ENCODE peak calls at places on chromosomes 4 and X, in six cellular contexts. One of them, this sample, is unnamed.

GRCh38 chr4:13484749-13485345 is 707 bp upstream of the RAB28 start:
- DNase-seq in ovary: no peak
- DNase-seq in Calu3: no peak
- DNase-seq in hepatocyte: peak
- DNase-seq in cardiac muscle cell: peak
- DNase-seq in endothelial cell: no peak
- DNase-seq in this sample: no peak

GRCh38 chr4:152248347-152248746 is 287.5 kb downstream of the FBXW7 start:
- DNase-seq in ovary: no peak
- DNase-seq in endothelial cell: no peak
- DNase-seq in hepatocyte: no peak
- DNase-seq in cardiac muscle cell: no peak
- DNase-seq in Calu3: no peak
- DNase-seq in this sample: no peak

GRCh38 chrX:118448273-118448783 is 47.3 kb upstream of the DOCK11 start:
- DNase-seq in hepatocyte: no peak
- DNase-seq in endothelial cell: no peak
- DNase-seq in ovary: no peak
- DNase-seq in Calu3: no peak
- DNase-seq in cardiac muscle cell: no peak
- DNase-seq in this sample: no peak

GRCh38 chrX:19576742-19577141 is 61.4 kb upstream of the MAP3K15 start:
- DNase-seq in Calu3: no peak
- DNase-seq in hepatocyte: no peak
- DNase-seq in ovary: no peak
- DNase-seq in cardiac muscle cell: no peak
- DNase-seq in endothelial cell: no peak
- DNase-seq in this sample: no peak

GRCh38 chr4:109921384-109921808 is 8.7 kb downstream of the EGF start:
- DNase-seq in endothelial cell: no peak
- DNase-seq in ovary: no peak
- DNase-seq in cardiac muscle cell: peak
- DNase-seq in Calu3: no peak
- DNase-seq in hepatocyte: peak
- DNase-seq in this sample: no peak

GRCh38 chr4:152807294-152807829 is 27.6 kb downstream of the ARFIP1 start:
- DNase-seq in hepatocyte: no peak
- DNase-seq in endothelial cell: no peak
- DNase-seq in Calu3: no peak
- DNase-seq in ovary: no peak
- DNase-seq in cardiac muscle cell: peak
- DNase-seq in this sample: no peak

GRCh38 chr4:8705161-8706145 is 112.9 kb downstream of the CPZ start:
- DNase-seq in Calu3: no peak
- DNase-seq in cardiac muscle cell: no peak
- DNase-seq in ovary: no peak
- DNase-seq in endothelial cell: no peak
- DNase-seq in hepatocyte: no peak
- DNase-seq in this sample: no peak

GRCh38 chr4:121266982-121267381 is 102.9 kb upstream of the TNIP3 start:
- DNase-seq in hepatocyte: no peak
- DNase-seq in Calu3: no peak
- DNase-seq in cardiac muscle cell: no peak
- DNase-seq in endothelial cell: no peak
- DNase-seq in ovary: no peak
- DNase-seq in this sample: no peak

DNA sequence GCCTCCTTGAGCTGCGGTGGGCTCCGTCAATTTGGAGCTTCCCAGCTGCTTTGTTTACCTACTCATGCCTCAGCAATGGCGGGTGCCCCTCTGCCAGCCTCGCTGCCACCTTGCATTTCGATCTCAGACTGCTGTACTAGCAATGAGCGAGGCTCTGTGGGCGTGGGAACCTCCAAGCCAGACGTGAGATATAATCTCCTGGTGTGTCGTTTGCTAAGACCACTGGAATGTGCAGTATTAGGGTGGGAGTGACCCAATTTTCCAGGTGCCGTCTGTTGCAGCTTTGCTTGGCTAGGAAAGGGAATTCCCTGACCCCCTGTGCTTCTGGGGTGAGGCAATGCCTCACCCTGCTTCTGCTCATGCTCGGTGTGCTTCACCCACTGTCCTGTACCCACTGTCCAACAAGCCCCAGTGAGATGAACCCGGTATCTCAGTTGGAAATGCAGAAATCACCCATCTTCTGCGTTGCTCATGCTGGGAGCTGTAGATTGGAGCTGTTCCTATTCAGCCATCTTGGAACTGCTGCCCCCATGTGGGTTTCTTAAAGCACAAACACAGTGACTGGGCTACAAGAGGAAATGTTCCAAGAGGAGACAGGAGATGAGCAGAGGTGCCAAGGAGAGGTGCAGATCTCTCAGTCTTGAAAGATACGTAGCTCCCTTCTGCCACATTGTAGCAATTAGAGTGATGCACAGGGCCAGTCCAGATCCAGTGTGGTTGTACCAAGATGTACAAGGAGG is 193.0 kb upstream of the IGFBP7 start:
- DNase-seq in endothelial cell: no peak
- DNase-seq in hepatocyte: no peak
- DNase-seq in Calu3: no peak
- DNase-seq in ovary: no peak
- DNase-seq in cardiac muscle cell: peak
- DNase-seq in this sample: no peak
- TF ChIP-seq CTCF in endothelial cell: no peak
- TF ChIP-seq CTCF in hepatocyte: peak
- TF ChIP-seq CTCF in Calu3: no peak
- TF ChIP-seq CTCF in ovary: no peak
- TF ChIP-seq CTCF in cardiac muscle cell: no peak
- TF ChIP-seq CTCF in this sample: no peak

GRCh38 chr4:181944527-181944926 is 298.7 kb upstream of the TENM3 start:
- DNase-seq in endothelial cell: no peak
- DNase-seq in Calu3: no peak
- DNase-seq in cardiac muscle cell: no peak
- DNase-seq in ovary: no peak
- DNase-seq in hepatocyte: no peak
- DNase-seq in this sample: no peak

GRCh38 chr4:181938641-181939040 is 304.6 kb upstream of the TENM3 start:
- DNase-seq in hepatocyte: no peak
- DNase-seq in ovary: no peak
- DNase-seq in Calu3: no peak
- DNase-seq in endothelial cell: no peak
- DNase-seq in cardiac muscle cell: no peak
- DNase-seq in this sample: no peak

GRCh38 chr4:181933471-181933870 is 309.7 kb upstream of the TENM3 start:
- DNase-seq in ovary: no peak
- DNase-seq in Calu3: no peak
- DNase-seq in endothelial cell: no peak
- DNase-seq in hepatocyte: no peak
- DNase-seq in cardiac muscle cell: no peak
- DNase-seq in this sample: no peak

GRCh38 chr4:181939199-181939945 is 303.8 kb upstream of the TENM3 start:
- DNase-seq in cardiac muscle cell: peak
- DNase-seq in ovary: no peak
- DNase-seq in hepatocyte: peak
- DNase-seq in endothelial cell: no peak
- DNase-seq in Calu3: no peak
- DNase-seq in this sample: no peak
- TF ChIP-seq CTCF in cardiac muscle cell: peak
- TF ChIP-seq CTCF in ovary: no peak
- TF ChIP-seq CTCF in hepatocyte: no peak
- TF ChIP-seq CTCF in endothelial cell: no peak
- TF ChIP-seq CTCF in Calu3: no peak
- TF ChIP-seq CTCF in this sample: no peak

GRCh38 chrX:148135738-148136137 is 154.6 kb downstream of the FMR1NB start:
- DNase-seq in endothelial cell: no peak
- DNase-seq in cardiac muscle cell: peak
- DNase-seq in ovary: no peak
- DNase-seq in Calu3: no peak
- DNase-seq in hepatocyte: no peak
- DNase-seq in this sample: no peak

GRCh38 chrX:148134578-148134977 is 153.4 kb downstream of the FMR1NB start:
- DNase-seq in ovary: no peak
- DNase-seq in hepatocyte: no peak
- DNase-seq in endothelial cell: no peak
- DNase-seq in cardiac muscle cell: no peak
- DNase-seq in Calu3: no peak
- DNase-seq in this sample: no peak

DNA sequence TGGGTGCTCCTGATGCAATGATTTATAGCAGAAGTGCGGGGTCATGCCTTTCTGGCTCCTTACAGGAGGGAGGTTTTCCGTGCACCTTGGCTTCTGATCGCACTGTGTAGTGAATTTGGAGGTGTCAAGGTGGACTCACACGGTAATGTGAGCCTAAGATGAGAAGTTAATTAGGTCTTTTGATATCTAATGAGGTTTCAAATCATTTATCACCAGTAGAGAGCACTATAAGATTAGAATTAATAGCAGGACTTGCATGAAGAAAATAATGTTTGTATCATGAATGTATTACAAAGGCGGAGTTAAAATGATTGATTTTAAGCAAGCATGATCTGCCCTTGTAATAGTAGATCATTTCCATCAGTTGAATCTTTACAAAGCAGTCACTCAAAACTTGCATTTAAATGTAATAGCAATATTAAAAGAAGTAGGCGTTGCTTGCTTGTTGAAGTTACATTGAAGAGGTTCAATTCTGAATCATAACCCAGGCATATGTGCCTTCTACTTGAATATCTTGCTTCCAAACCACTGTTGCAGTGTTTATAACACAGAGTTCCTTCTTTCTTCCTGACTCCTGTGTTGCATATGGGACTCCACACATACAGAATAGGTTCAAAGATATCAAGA is 152.1 kb downstream of the FMR1NB start:
- DNase-seq in ovary: no peak
- DNase-seq in cardiac muscle cell: peak
- DNase-seq in Calu3: no peak
- DNase-seq in hepatocyte: no peak
- DNase-seq in endothelial cell: no peak
- DNase-seq in this sample: no peak
- TF ChIP-seq CTCF in ovary: no peak
- TF ChIP-seq CTCF in cardiac muscle cell: no peak
- TF ChIP-seq CTCF in Calu3: no peak
- TF ChIP-seq CTCF in hepatocyte: peak
- TF ChIP-seq CTCF in endothelial cell: no peak
- TF ChIP-seq CTCF in this sample: no peak

DNA sequence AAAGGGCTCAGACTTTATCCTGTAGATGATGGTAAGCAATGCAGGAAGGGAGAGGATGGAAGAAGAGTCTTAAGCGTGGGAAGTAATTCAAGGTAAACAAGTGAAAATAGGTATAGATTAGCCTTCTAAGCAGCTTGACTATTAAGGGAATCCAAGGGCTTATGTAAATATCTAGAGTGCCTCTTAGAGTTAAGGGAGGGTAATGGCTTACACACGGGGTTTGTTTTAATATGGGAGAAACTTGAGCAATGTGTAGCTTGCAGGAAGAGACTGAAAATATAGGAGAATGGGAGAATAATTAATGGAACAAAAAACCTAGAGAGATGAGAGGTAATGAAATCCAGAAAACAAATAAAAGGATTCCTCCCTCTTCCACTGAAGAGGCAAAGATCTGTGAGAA is 12.8 kb upstream of the SAP30 start:
- DNase-seq in endothelial cell: no peak
- DNase-seq in hepatocyte: no peak
- DNase-seq in Calu3: no peak
- DNase-seq in cardiac muscle cell: no peak
- DNase-seq in ovary: no peak
- DNase-seq in this sample: no peak
- TF ChIP-seq CTCF in endothelial cell: no peak
- TF ChIP-seq CTCF in hepatocyte: no peak
- TF ChIP-seq CTCF in Calu3: no peak
- TF ChIP-seq CTCF in cardiac muscle cell: no peak
- TF ChIP-seq CTCF in ovary: no peak
- TF ChIP-seq CTCF in this sample: no peak

GRCh38 chrX:68822641-68823410 is 6.0 kb upstream of the EFNB1 start:
- DNase-seq in Calu3: peak
- DNase-seq in ovary: peak
- DNase-seq in endothelial cell: peak
- DNase-seq in hepatocyte: peak
- DNase-seq in cardiac muscle cell: peak
- DNase-seq in this sample: peak
- TF ChIP-seq CTCF in Calu3: peak
- TF ChIP-seq CTCF in ovary: peak
- TF ChIP-seq CTCF in endothelial cell: no peak
- TF ChIP-seq CTCF in hepatocyte: peak
- TF ChIP-seq CTCF in cardiac muscle cell: peak
- TF ChIP-seq CTCF in this sample: no peak

GRCh38 chrX:30504309-30504708 is 73.3 kb downstream of the TASL start:
- DNase-seq in hepatocyte: peak
- DNase-seq in endothelial cell: no peak
- DNase-seq in cardiac muscle cell: peak
- DNase-seq in ovary: no peak
- DNase-seq in Calu3: no peak
- DNase-seq in this sample: no peak
- TF ChIP-seq CTCF in hepatocyte: peak
- TF ChIP-seq CTCF in endothelial cell: peak
- TF ChIP-seq CTCF in cardiac muscle cell: peak
- TF ChIP-seq CTCF in ovary: no peak
- TF ChIP-seq CTCF in Calu3: no peak
- TF ChIP-seq CTCF in this sample: peak

GRCh38 chrX:24151513-24151912 is 2.0 kb downstream of the ZFX start:
- DNase-seq in endothelial cell: no peak
- DNase-seq in cardiac muscle cell: no peak
- DNase-seq in Calu3: no peak
- DNase-seq in hepatocyte: no peak
- DNase-seq in ovary: no peak
- DNase-seq in this sample: no peak

GRCh38 chrX:24149346-24150050 is at the start of gene ZFX:
- DNase-seq in hepatocyte: peak
- DNase-seq in cardiac muscle cell: peak
- DNase-seq in Calu3: peak
- DNase-seq in endothelial cell: peak
- DNase-seq in ovary: peak
- DNase-seq in this sample: peak

GRCh38 chrX:24148535-24149345 is 789 bp upstream of the ZFX start:
- DNase-seq in ovary: peak
- DNase-seq in Calu3: no peak
- DNase-seq in endothelial cell: no peak
- DNase-seq in hepatocyte: peak
- DNase-seq in cardiac muscle cell: peak
- DNase-seq in this sample: no peak

GRCh38 chrX:24148118-24148517 is 1.4 kb upstream of the ZFX start:
- DNase-seq in cardiac muscle cell: no peak
- DNase-seq in hepatocyte: no peak
- DNase-seq in endothelial cell: no peak
- DNase-seq in Calu3: no peak
- DNase-seq in ovary: no peak
- DNase-seq in this sample: no peak

GRCh38 chrX:24150051-24150790 is 692 bp downstream of the ZFX start:
- DNase-seq in ovary: peak
- DNase-seq in hepatocyte: peak
- DNase-seq in Calu3: peak
- DNase-seq in cardiac muscle cell: peak
- DNase-seq in endothelial cell: peak
- DNase-seq in this sample: peak
- TF ChIP-seq CTCF in ovary: peak
- TF ChIP-seq CTCF in hepatocyte: peak
- TF ChIP-seq CTCF in Calu3: peak
- TF ChIP-seq CTCF in cardiac muscle cell: peak
- TF ChIP-seq CTCF in endothelial cell: peak
- TF ChIP-seq CTCF in this sample: peak

DNA sequence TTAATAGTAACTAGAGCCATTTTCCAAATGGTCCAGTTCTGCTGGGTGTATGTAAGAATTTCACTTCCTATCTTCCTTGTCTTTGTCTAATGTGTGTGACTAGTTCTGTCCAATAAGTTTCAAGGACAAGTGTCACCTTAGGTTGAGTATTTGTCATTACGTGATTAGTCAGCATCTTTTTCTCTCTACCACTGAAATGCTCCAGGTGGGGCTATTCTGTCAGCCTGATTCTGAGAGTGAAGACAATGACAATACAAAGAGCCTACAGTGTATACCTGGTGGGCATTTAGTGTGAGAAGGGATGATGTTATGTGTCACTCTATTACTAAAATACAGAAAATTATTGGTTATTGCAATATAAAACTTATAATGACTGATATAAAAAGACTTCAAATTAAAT is 876.3 kb downstream of the C4orf33 start:
- DNase-seq in endothelial cell: no peak
- DNase-seq in hepatocyte: peak
- DNase-seq in cardiac muscle cell: no peak
- DNase-seq in ovary: no peak
- DNase-seq in Calu3: no peak
- DNase-seq in this sample: no peak
- TF ChIP-seq CTCF in endothelial cell: no peak
- TF ChIP-seq CTCF in hepatocyte: no peak
- TF ChIP-seq CTCF in cardiac muscle cell: no peak
- TF ChIP-seq CTCF in ovary: no peak
- TF ChIP-seq CTCF in Calu3: no peak
- TF ChIP-seq CTCF in this sample: no peak

This sample was measured in glutamatergic neuron.